ENCODE peak calls at places on chromosome 2, in seven cellular contexts. One of them, this sample, is unnamed.

GRCh38 chr2:215654177-215654850 is 218.4 kb upstream of the FN1 start:
- DNase-seq in neural progenitor cell: no peak
- DNase-seq in PC-9: no peak
- DNase-seq in fibroblast of the aortic adventitia: peak
- DNase-seq in GM12865: no peak
- DNase-seq in MM.1S: no peak
- DNase-seq in AG10803: peak
- DNase-seq in this sample: peak

GRCh38 chr2:192228685-192229084 is 34.0 kb upstream of the TMEFF2 start:
- DNase-seq in neural progenitor cell: no peak
- DNase-seq in PC-9: no peak
- DNase-seq in fibroblast of the aortic adventitia: no peak
- DNase-seq in GM12865: no peak
- DNase-seq in MM.1S: no peak
- DNase-seq in AG10803: no peak
- DNase-seq in this sample: no peak

GRCh38 chr2:107808986-107809385 is 17.7 kb upstream of the RGPD4 start:
- DNase-seq in neural progenitor cell: no peak
- DNase-seq in PC-9: no peak
- DNase-seq in fibroblast of the aortic adventitia: no peak
- DNase-seq in GM12865: no peak
- DNase-seq in MM.1S: no peak
- DNase-seq in AG10803: no peak
- DNase-seq in this sample: peak

GRCh38 chr2:160377204-160377995 is 116.2 kb downstream of the RBMS1 start:
- DNase-seq in neural progenitor cell: no peak
- DNase-seq in PC-9: no peak
- DNase-seq in fibroblast of the aortic adventitia: peak
- DNase-seq in GM12865: no peak
- DNase-seq in MM.1S: no peak
- DNase-seq in AG10803: no peak
- DNase-seq in this sample: no peak

GRCh38 chr2:113041871-113042270 is 10.8 kb downstream of the IL36B start:
- DNase-seq in neural progenitor cell: no peak
- DNase-seq in PC-9: no peak
- DNase-seq in fibroblast of the aortic adventitia: no peak
- DNase-seq in GM12865: no peak
- DNase-seq in MM.1S: peak
- DNase-seq in AG10803: no peak
- DNase-seq in this sample: no peak

GRCh38 chr2:42693013-42693575 is 70.8 kb downstream of the OXER1 start:
- DNase-seq in neural progenitor cell: no peak
- DNase-seq in PC-9: no peak
- DNase-seq in fibroblast of the aortic adventitia: no peak
- DNase-seq in GM12865: peak
- DNase-seq in MM.1S: no peak
- DNase-seq in AG10803: no peak
- DNase-seq in this sample: no peak

GRCh38 chr2:164015328-164016123 is 279.7 kb upstream of the FIGN start:
- DNase-seq in neural progenitor cell: peak
- DNase-seq in PC-9: no peak
- DNase-seq in fibroblast of the aortic adventitia: peak
- DNase-seq in GM12865: peak
- DNase-seq in MM.1S: no peak
- DNase-seq in AG10803: peak
- DNase-seq in this sample: peak

GRCh38 chr2:150475479-150476212 is 11.8 kb downstream of the RND3 start:
- DNase-seq in neural progenitor cell: no peak
- DNase-seq in PC-9: no peak
- DNase-seq in fibroblast of the aortic adventitia: peak
- DNase-seq in GM12865: no peak
- DNase-seq in MM.1S: no peak
- DNase-seq in AG10803: no peak
- DNase-seq in this sample: no peak

GRCh38 chr2:227595797-227596196 is 2.9 kb upstream of the SCYGR2 start:
- DNase-seq in neural progenitor cell: no peak
- DNase-seq in PC-9: no peak
- DNase-seq in fibroblast of the aortic adventitia: no peak
- DNase-seq in GM12865: no peak
- DNase-seq in MM.1S: no peak
- DNase-seq in AG10803: no peak
- DNase-seq in this sample: no peak

GRCh38 chr2:68746408-68746807 is 11.8 kb downstream of the ARHGAP25 start:
- DNase-seq in neural progenitor cell: no peak
- DNase-seq in PC-9: no peak
- DNase-seq in fibroblast of the aortic adventitia: no peak
- DNase-seq in GM12865: no peak
- DNase-seq in MM.1S: no peak
- DNase-seq in AG10803: no peak
- DNase-seq in this sample: no peak

GRCh38 chr2:225486226-225486625 is 86.7 kb downstream of the NYAP2 start:
- DNase-seq in neural progenitor cell: no peak
- DNase-seq in PC-9: no peak
- DNase-seq in fibroblast of the aortic adventitia: no peak
- DNase-seq in GM12865: no peak
- DNase-seq in MM.1S: no peak
- DNase-seq in AG10803: no peak
- DNase-seq in this sample: no peak

GRCh38 chr2:71933467-71934319 is 214.0 kb downstream of the CYP26B1 start:
- DNase-seq in neural progenitor cell: no peak
- DNase-seq in PC-9: no peak
- DNase-seq in fibroblast of the aortic adventitia: peak
- DNase-seq in GM12865: no peak
- DNase-seq in MM.1S: no peak
- DNase-seq in AG10803: peak
- DNase-seq in this sample: no peak

GRCh38 chr2:126784045-126784444 is 114.6 kb upstream of the TEX51 start:
- DNase-seq in neural progenitor cell: no peak
- DNase-seq in PC-9: no peak
- DNase-seq in fibroblast of the aortic adventitia: no peak
- DNase-seq in GM12865: no peak
- DNase-seq in MM.1S: no peak
- DNase-seq in AG10803: no peak
- DNase-seq in this sample: no peak

GRCh38 chr2:173171924-173172643 is 96.4 kb downstream of the MAP3K20 start:
- DNase-seq in neural progenitor cell: no peak
- DNase-seq in PC-9: no peak
- DNase-seq in fibroblast of the aortic adventitia: peak
- DNase-seq in GM12865: no peak
- DNase-seq in MM.1S: no peak
- DNase-seq in AG10803: peak
- DNase-seq in this sample: no peak

GRCh38 chr2:17208511-17208910 is 309.7 kb downstream of the RAD51AP2 start:
- DNase-seq in neural progenitor cell: no peak
- DNase-seq in PC-9: no peak
- DNase-seq in fibroblast of the aortic adventitia: peak
- DNase-seq in GM12865: no peak
- DNase-seq in MM.1S: no peak
- DNase-seq in AG10803: peak
- DNase-seq in this sample: peak

GRCh38 chr2:53129851-53130250 is 637.8 kb upstream of the CHAC2 start:
- DNase-seq in neural progenitor cell: no peak
- DNase-seq in PC-9: peak
- DNase-seq in fibroblast of the aortic adventitia: peak
- DNase-seq in GM12865: no peak
- DNase-seq in MM.1S: no peak
- DNase-seq in AG10803: peak
- DNase-seq in this sample: peak

GRCh38 chr2:67526283-67526682 is 129.2 kb downstream of the ETAA1 start:
- DNase-seq in neural progenitor cell: no peak
- DNase-seq in PC-9: no peak
- DNase-seq in fibroblast of the aortic adventitia: peak
- DNase-seq in GM12865: no peak
- DNase-seq in MM.1S: no peak
- DNase-seq in AG10803: peak
- DNase-seq in this sample: no peak

GRCh38 chr2:8489751-8490150 is 192.1 kb upstream of the ID2 start:
- DNase-seq in neural progenitor cell: no peak
- DNase-seq in PC-9: no peak
- DNase-seq in fibroblast of the aortic adventitia: no peak
- DNase-seq in GM12865: no peak
- DNase-seq in MM.1S: no peak
- DNase-seq in AG10803: no peak
- DNase-seq in this sample: no peak
- H3K4me3 ChIP-seq in neural progenitor cell: no peak
- H3K4me3 ChIP-seq in PC-9: no peak
- H3K4me3 ChIP-seq in fibroblast of the aortic adventitia: no peak
- H3K4me3 ChIP-seq in GM12865: no peak
- H3K4me3 ChIP-seq in MM.1S: no peak
- H3K4me3 ChIP-seq in AG10803: no peak
- H3K4me3 ChIP-seq in this sample: no peak

GRCh38 chr2:149038442-149039212 is at the start of gene LYPD6B:
- DNase-seq in neural progenitor cell: peak
- DNase-seq in PC-9: peak
- DNase-seq in fibroblast of the aortic adventitia: no peak
- DNase-seq in GM12865: peak
- DNase-seq in MM.1S: peak
- DNase-seq in AG10803: no peak
- DNase-seq in this sample: no peak

GRCh38 chr2:149039213-149039724 is 770 bp downstream of the LYPD6B start:
- DNase-seq in neural progenitor cell: no peak
- DNase-seq in PC-9: no peak
- DNase-seq in fibroblast of the aortic adventitia: no peak
- DNase-seq in GM12865: peak
- DNase-seq in MM.1S: no peak
- DNase-seq in AG10803: no peak
- DNase-seq in this sample: no peak

GRCh38 chr2:149042881-149043280 is 4.4 kb downstream of the LYPD6B start:
- DNase-seq in neural progenitor cell: no peak
- DNase-seq in PC-9: no peak
- DNase-seq in fibroblast of the aortic adventitia: no peak
- DNase-seq in GM12865: no peak
- DNase-seq in MM.1S: no peak
- DNase-seq in AG10803: no peak
- DNase-seq in this sample: no peak

GRCh38 chr2:149041482-149041881 is 3.0 kb downstream of the LYPD6B start:
- DNase-seq in neural progenitor cell: no peak
- DNase-seq in PC-9: no peak
- DNase-seq in fibroblast of the aortic adventitia: no peak
- DNase-seq in GM12865: no peak
- DNase-seq in MM.1S: no peak
- DNase-seq in AG10803: no peak
- DNase-seq in this sample: no peak

DNA sequence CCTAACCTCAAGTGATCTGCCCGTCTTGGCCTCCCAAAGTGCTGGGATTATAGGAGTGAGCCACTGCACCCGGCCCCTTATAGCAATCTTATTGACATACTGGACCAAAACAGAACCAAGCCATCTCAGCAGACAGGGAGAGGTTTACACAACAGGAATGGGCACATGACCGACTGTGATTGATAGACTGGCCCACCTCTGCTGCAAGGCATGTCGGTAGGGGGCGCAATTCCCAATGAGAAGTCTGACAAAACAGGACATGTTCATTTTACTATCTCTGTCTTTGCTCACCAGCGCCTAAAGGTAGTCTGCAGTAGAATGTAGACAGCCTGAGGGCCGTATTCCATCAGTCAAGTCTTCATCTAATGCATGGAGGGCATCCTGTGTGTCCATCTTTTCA is 2.0 kb downstream of the LYPD6B start:
- DNase-seq in neural progenitor cell: peak
- DNase-seq in PC-9: no peak
- DNase-seq in fibroblast of the aortic adventitia: no peak
- DNase-seq in GM12865: peak
- DNase-seq in MM.1S: peak
- DNase-seq in AG10803: no peak
- DNase-seq in this sample: no peak
- TF ChIP-seq CTCF in neural progenitor cell: peak
- TF ChIP-seq CTCF in PC-9: peak
- TF ChIP-seq CTCF in fibroblast of the aortic adventitia: peak
- TF ChIP-seq CTCF in GM12865: peak
- TF ChIP-seq CTCF in MM.1S: peak
- TF ChIP-seq CTCF in AG10803: peak
- TF ChIP-seq CTCF in this sample: peak

GRCh38 chr2:66446178-66446860 is 11.4 kb downstream of the MEIS1 start:
- DNase-seq in neural progenitor cell: peak
- DNase-seq in PC-9: no peak
- DNase-seq in fibroblast of the aortic adventitia: peak
- DNase-seq in GM12865: no peak
- DNase-seq in MM.1S: no peak
- DNase-seq in AG10803: peak
- DNase-seq in this sample: peak
- H3K4me3 ChIP-seq in neural progenitor cell: peak
- H3K4me3 ChIP-seq in PC-9: no peak
- H3K4me3 ChIP-seq in fibroblast of the aortic adventitia: peak
- H3K4me3 ChIP-seq in GM12865: no peak
- H3K4me3 ChIP-seq in MM.1S: no peak
- H3K4me3 ChIP-seq in AG10803: peak
- H3K4me3 ChIP-seq in this sample: peak

GRCh38 chr2:197615033-197615652 is 60.2 kb downstream of the RFTN2 start:
- DNase-seq in neural progenitor cell: no peak
- DNase-seq in PC-9: peak
- DNase-seq in fibroblast of the aortic adventitia: no peak
- DNase-seq in GM12865: peak
- DNase-seq in MM.1S: peak
- DNase-seq in AG10803: no peak
- DNase-seq in this sample: no peak
- TF ChIP-seq CTCF in neural progenitor cell: no peak
- TF ChIP-seq CTCF in PC-9: peak
- TF ChIP-seq CTCF in fibroblast of the aortic adventitia: no peak
- TF ChIP-seq CTCF in GM12865: peak
- TF ChIP-seq CTCF in MM.1S: peak
- TF ChIP-seq CTCF in AG10803: no peak
- TF ChIP-seq CTCF in this sample: no peak

GRCh38 chr2:69914235-69915049 is 467 bp upstream of the MXD1 start:
- DNase-seq in neural progenitor cell: peak
- DNase-seq in PC-9: peak
- DNase-seq in fibroblast of the aortic adventitia: peak
- DNase-seq in GM12865: peak
- DNase-seq in MM.1S: peak
- DNase-seq in AG10803: peak
- DNase-seq in this sample: peak

GRCh38 chr2:69918391-69918790 is 3.5 kb downstream of the MXD1 start:
- DNase-seq in neural progenitor cell: no peak
- DNase-seq in PC-9: no peak
- DNase-seq in fibroblast of the aortic adventitia: no peak
- DNase-seq in GM12865: peak
- DNase-seq in MM.1S: no peak
- DNase-seq in AG10803: no peak
- DNase-seq in this sample: no peak

GRCh38 chr2:69915050-69915945 is at the start of gene MXD1:
- DNase-seq in neural progenitor cell: peak
- DNase-seq in PC-9: no peak
- DNase-seq in fibroblast of the aortic adventitia: no peak
- DNase-seq in GM12865: peak
- DNase-seq in MM.1S: no peak
- DNase-seq in AG10803: no peak
- DNase-seq in this sample: no peak

GRCh38 chr2:69916151-69916550 is 1.2 kb downstream of the MXD1 start:
- DNase-seq in neural progenitor cell: no peak
- DNase-seq in PC-9: no peak
- DNase-seq in fibroblast of the aortic adventitia: no peak
- DNase-seq in GM12865: no peak
- DNase-seq in MM.1S: no peak
- DNase-seq in AG10803: no peak
- DNase-seq in this sample: no peak

DNA sequence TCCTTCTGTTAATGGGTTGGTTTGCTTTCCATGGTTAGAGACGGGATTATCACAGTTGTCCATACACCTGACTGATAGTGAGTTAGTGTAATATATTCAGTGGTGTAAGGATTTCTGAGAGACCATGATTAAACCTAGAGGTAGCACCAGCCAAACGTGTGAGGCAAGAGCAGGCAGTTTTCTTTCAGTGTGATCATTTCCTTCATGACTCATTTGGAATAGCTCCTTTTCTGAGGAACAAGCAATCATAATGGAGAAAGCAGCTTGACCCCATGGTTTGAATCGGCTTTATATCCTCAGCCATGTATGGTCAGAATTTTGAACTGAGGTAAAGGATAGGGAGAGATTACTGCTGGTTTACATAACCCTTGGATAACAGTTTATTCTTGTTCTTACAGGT is 2.9 kb downstream of the MXD1 start:
- DNase-seq in neural progenitor cell: no peak
- DNase-seq in PC-9: peak
- DNase-seq in fibroblast of the aortic adventitia: peak
- DNase-seq in GM12865: no peak
- DNase-seq in MM.1S: no peak
- DNase-seq in AG10803: peak
- DNase-seq in this sample: peak
- H3K4me3 ChIP-seq in neural progenitor cell: no peak
- H3K4me3 ChIP-seq in PC-9: peak
- H3K4me3 ChIP-seq in fibroblast of the aortic adventitia: no peak
- H3K4me3 ChIP-seq in GM12865: no peak
- H3K4me3 ChIP-seq in MM.1S: no peak
- H3K4me3 ChIP-seq in AG10803: no peak
- H3K4me3 ChIP-seq in this sample: no peak

This sample was measured in astrocyte of the spinal cord.